ENCODE peak calls at places on chromosomes 12 and 14, in seven cellular contexts. C is HepG2, N is GM12878, V is HCT116, Y is H1, O is K562, H is SK-N-SH. X is an unnamed sample.

GRCh38 chr14:80940146-80940545 is 1.4 kb downstream of the CEP128 start:
- DNase-seq in C (no peak), V (no peak), N (no peak), H (no peak), O (no peak), Y (no peak), X (no peak)

GRCh38 chr12:31591308-31591901 is 469 bp upstream of the DENND5B start:
- DNase-seq in H (peak; percentile 73), V (no peak), Y (no peak), N (no peak), C (no peak), O (peak; percentile 29), X (peak; percentile 13)

GRCh38 chr12:71157601-71158233 is at the start of gene TSPAN8:
- DNase-seq in O (no peak), V (no peak), H (no peak), C (peak; percentile 64), N (no peak), Y (no peak), X (no peak)

GRCh38 chr12:19273482-19274330 is 144.2 kb downstream of the PLEKHA5 start:
- DNase-seq in O (peak; percentile 55), N (no peak), C (peak; percentile 56), V (peak; percentile 82), Y (no peak), H (peak; percentile 48), X (no peak)

GRCh38 chr14:99728981-99729451 is 44.9 kb downstream of the CYP46A1 start:
- DNase-seq in H (no peak), O (no peak), C (no peak), Y (no peak), N (no peak), V (no peak), X (no peak)

GRCh38 chr14:105477659-105478623 is 3.3 kb downstream of the CRIP2 start:
- DNase-seq in Y (no peak), O (peak; percentile 35), N (no peak), C (no peak), H (no peak), V (no peak), X (no peak)

GRCh38 chr12:116977465-116978380 is 67.0 kb downstream of the FBXW8 start:
- DNase-seq in H (no peak), V (no peak), N (peak; percentile 12), C (no peak), O (no peak), Y (no peak), X (peak; percentile 54)

GRCh38 chr12:6363330-6364036 is 11.9 kb downstream of the SCNN1A start:
- DNase-seq in V (no peak), Y (no peak), H (peak; percentile 90), C (peak; percentile 85), O (peak; percentile 85), N (no peak), X (peak; percentile 79)

GRCh38 chr12:6534158-6534913 is at the start of gene GAPDH:
- DNase-seq in O (peak; percentile 94), N (peak; percentile 80), Y (peak; percentile 87), V (peak; percentile 96), C (peak; percentile 95), H (peak; percentile 94), X (peak; percentile 66)

GRCh38 chr12:1825382-1826102 is 5.2 kb downstream of the LRTM2 start:
- DNase-seq in H (no peak), V (no peak), O (no peak), N (no peak), C (peak; percentile 75), Y (no peak), X (no peak)

GRCh38 chr12:116508145-116509121 is 50.7 kb upstream of the MAP1LC3B2 start:
- DNase-seq in O (peak; percentile 67), V (no peak), N (no peak), Y (no peak), C (no peak), H (peak; percentile 66), X (no peak)

GRCh38 chr14:65117795-65118746 is 15.8 kb upstream of the MAX start:
- DNase-seq in V (no peak), O (no peak), N (no peak), C (no peak), Y (no peak), H (no peak), X (peak; percentile 83)

GRCh38 chr14:100282766-100283419 is 23.4 kb downstream of the SLC25A29 start:
- DNase-seq in V (no peak), O (no peak), C (no peak), H (no peak), Y (no peak), N (no peak), X (peak; percentile 82)

GRCh38 chr12:57736743-57737466 is 1.6 kb downstream of the AGAP2 start:
- DNase-seq in H (no peak), N (no peak), O (peak; percentile 30), C (no peak), Y (no peak), V (no peak), X (no peak)

GRCh38 chr12:94200069-94200468 is 51.7 kb downstream of the PLXNC1 start:
- DNase-seq in O (no peak), H (no peak), C (peak; percentile 76), V (no peak), N (no peak), Y (no peak), X (no peak)

GRCh38 chr14:52079239-52079956 is 10.5 kb upstream of the NID2 start:
- DNase-seq in N (no peak), O (no peak), C (peak; percentile 71), H (no peak), V (no peak), Y (no peak), X (no peak)

GRCh38 chr12:123491056-123491455 is 33.1 kb downstream of the SNRNP35 start:
- DNase-seq in H (no peak), Y (no peak), V (no peak), C (no peak), O (no peak), N (no peak), X (no peak)

GRCh38 chr12:10717410-10717809 is 5.7 kb downstream of the YBX3 start:
- DNase-seq in V (no peak), C (no peak), O (no peak), H (no peak), Y (no peak), N (no peak), X (no peak)

GRCh38 chr14:72178517-72178916 is 246.3 kb downstream of the RGS6 start:
- DNase-seq in Y (no peak), N (no peak), C (no peak), H (no peak), O (no peak), V (no peak), X (no peak)

GRCh38 chr14:73795974-73796373 is 55.7 kb upstream of the PTGR2 start:
- DNase-seq in O (no peak), N (no peak), C (peak; percentile 93), Y (no peak), H (no peak), V (peak; percentile 77), X (peak; percentile 50)

GRCh38 chr12:82688035-82688501 is 1.4 kb downstream of the TMTC2 start:
- DNase-seq in V (no peak), H (peak; percentile 15), C (no peak), Y (no peak), N (no peak), O (no peak), X (peak; percentile 36)

GRCh38 chr14:68786491-68787234 is 6.2 kb downstream of the ZFP36L1 start:
- DNase-seq in V (no peak), O (peak; percentile 19), C (no peak), N (no peak), Y (no peak), H (no peak), X (peak; percentile 67)

GRCh38 chr12:101779626-101780025 is 40.4 kb upstream of the SYCP3 start:
- DNase-seq in N (no peak), O (no peak), V (no peak), H (no peak), C (no peak), Y (no peak), X (no peak)

GRCh38 chr14:31927348-31927826 is 149.7 kb upstream of the ARHGAP5 start:
- DNase-seq in H (no peak), C (peak; percentile 44), Y (no peak), N (no peak), V (no peak), O (no peak), X (no peak)
- TF ChIP-seq JUND in H (peak; percentile 81), C (no peak), Y (no peak), N (no peak), V (no peak), O (no peak), X (no peak)

GRCh38 chr12:89160716-89161123 is 191.6 kb downstream of the DUSP6 start:
- DNase-seq in O (peak; percentile 8), V (no peak), N (no peak), H (peak; percentile 14), Y (no peak), C (no peak), X (no peak)
- TF ChIP-seq JUND in O (no peak), V (no peak), N (no peak), H (peak; percentile 38), Y (no peak), C (no peak), X (no peak)

DNA sequence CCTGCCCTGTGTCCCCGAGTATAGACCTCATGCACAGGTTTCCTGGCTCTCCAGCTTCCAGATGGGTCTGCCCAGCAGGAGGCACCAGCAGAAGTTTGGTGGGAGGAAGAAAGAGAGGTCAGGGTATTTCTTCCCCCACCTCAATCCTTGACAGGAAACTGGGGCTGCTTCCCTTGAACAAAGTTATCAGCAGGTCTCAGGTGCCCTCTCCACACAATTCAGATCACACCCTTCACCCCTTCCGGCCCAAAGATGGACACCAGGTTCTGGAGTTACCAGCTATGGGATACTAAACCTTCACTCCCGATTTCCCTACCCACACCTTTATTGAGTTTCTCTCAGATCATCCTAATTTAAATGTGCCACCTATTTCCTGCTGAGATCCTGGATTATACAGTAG is 1.2 kb downstream of the SART3 start:
- DNase-seq in C (no peak), N (no peak), O (peak; percentile 65), H (no peak), V (no peak), Y (no peak), X (no peak)
- TF ChIP-seq JUND in C (no peak), N (no peak), O (no peak), H (no peak), V (no peak), Y (no peak), X (no peak)

GRCh38 chr12:114254998-114255397 is 150.9 kb downstream of the TBX5 start:
- DNase-seq in H (no peak), N (no peak), V (no peak), Y (no peak), O (no peak), C (no peak), X (no peak)
- TF ChIP-seq JUND in H (no peak), N (no peak), V (no peak), Y (no peak), O (no peak), C (no peak), X (no peak)

DNA sequence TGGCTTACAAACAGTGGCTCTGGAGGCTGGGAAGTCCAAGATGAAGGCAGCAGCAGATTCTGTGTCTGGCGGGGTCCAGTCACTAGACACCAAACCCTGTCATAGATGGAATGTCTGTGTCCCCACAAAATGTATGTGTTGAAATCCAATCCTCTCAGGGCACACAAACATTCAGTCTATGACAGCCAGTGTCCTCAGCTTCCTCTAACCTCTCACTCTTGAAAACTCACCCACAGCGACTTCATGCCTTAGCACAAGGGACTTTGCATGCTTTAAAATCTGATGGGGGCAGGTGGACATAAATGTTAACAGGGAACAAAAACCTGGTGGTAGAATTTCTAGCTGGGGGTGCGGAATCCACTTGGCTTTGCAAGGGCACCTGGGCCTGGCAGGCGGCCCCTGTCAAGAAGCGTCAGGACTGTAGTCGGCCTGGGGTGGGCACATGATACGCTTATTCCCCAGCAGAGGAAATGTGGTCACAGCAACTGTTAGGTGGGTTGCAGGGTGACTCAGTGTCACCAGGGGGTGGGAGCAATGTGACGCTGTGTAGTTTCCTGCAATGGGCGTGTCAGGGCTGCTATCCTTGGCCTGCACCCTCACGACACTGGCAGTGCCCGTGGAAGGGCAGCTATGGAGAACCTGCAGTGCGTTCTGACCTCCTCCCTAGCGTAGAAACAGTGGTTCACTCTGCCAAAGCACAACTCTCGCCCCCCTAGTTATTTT is 17.7 kb downstream of the RIN3 start:
- DNase-seq in V (no peak), Y (no peak), O (no peak), N (no peak), C (no peak), H (no peak), X (no peak)
- TF ChIP-seq JUND in V (no peak), Y (no peak), O (no peak), N (no peak), C (no peak), H (no peak), X (no peak)